ENCODE peak calls at places on chromosomes 7 and 10, in six cellular contexts. R is stimulated activated CD4-positive, alpha-beta T cell treated with anti-CD3 and anti-CD28 coated beads, Interleukin-2, amount 100 ng/mL, for 24 hours; E is NCI-H1105; G is GDM1; O is EH; T is H54. A is an unnamed sample.

GRCh38 chr10:5071411-5072198 is 22.6 kb upstream of the AKR1C3 start:
- DNase-seq in R (no peak), E (peak), G (peak), O (peak), T (no peak), A (no peak)

GRCh38 chr10:60666221-60666620 is 112.1 kb upstream of the CDK1 start:
- DNase-seq in R (no peak), E (no peak), G (no peak), O (no peak), T (no peak), A (no peak)

GRCh38 chr7:78141533-78142281 is 343.1 kb downstream of the PHTF2 start:
- DNase-seq in R (no peak), E (no peak), G (no peak), O (peak), T (peak), A (no peak)

GRCh38 chr10:34707656-34708055 is 107.4 kb downstream of the PARD3 start:
- DNase-seq in R (no peak), E (no peak), G (no peak), O (no peak), T (no peak), A (no peak)

GRCh38 chr7:153524070-153524601 is 528.1 kb upstream of the DPP6 start:
- DNase-seq in R (no peak), E (peak), G (no peak), O (no peak), T (no peak), A (no peak)

GRCh38 chr7:155955367-155955635 is 143.0 kb upstream of the SHH start:
- DNase-seq in R (no peak), E (no peak), G (no peak), O (no peak), T (no peak), A (no peak)

GRCh38 chr10:3692331-3692860 is 92.6 kb downstream of the KLF6 start:
- DNase-seq in R (no peak), E (no peak), G (no peak), O (no peak), T (no peak), A (no peak)

GRCh38 chr10:61319550-61320256 is 133.5 kb downstream of the TMEM26 start:
- DNase-seq in R (no peak), E (no peak), G (no peak), O (no peak), T (no peak), A (no peak)

GRCh38 chr7:102469351-102469971 is 4.7 kb downstream of the LRWD1 start:
- DNase-seq in R (no peak), E (no peak), G (no peak), O (no peak), T (no peak), A (no peak)

GRCh38 chr10:14016011-14016536 is 314.6 kb downstream of the FRMD4A start:
- DNase-seq in R (no peak), E (no peak), G (no peak), O (peak), T (no peak), A (no peak)